ENCODE peak calls at places on chromosomes 2 and 18, in five cellular contexts. S, J, G, N and I are unnamed samples. For H3K36me3, the result is how much of the 10 kb centered on the place peaks cover.

GRCh38 chr2:167988296-167988695 is 259.1 kb downstream of the STK39 start:
- DNase-seq in J (no peak), G (no peak), N (no peak), S (no peak), I (no peak)

GRCh38 chr18:11660691-11661090 is 28.4 kb upstream of the GNAL start:
- DNase-seq in S (no peak), G (no peak), J (no peak), N (no peak), I (no peak)

GRCh38 chr2:985317-985898 is 34.8 kb downstream of the SNTG2 start:
- DNase-seq in S (no peak), N (no peak), J (no peak), G (no peak), I (no peak)

GRCh38 chr18:61948196-61948800 is 55.5 kb upstream of the RNF152 start:
- DNase-seq in S (no peak), G (no peak), J (peak), N (no peak), I (no peak)

GRCh38 chr18:1296237-1296636 is 391.6 kb downstream of the ADCYAP1 start:
- DNase-seq in N (no peak), G (no peak), J (no peak), S (no peak), I (no peak)

GRCh38 chr2:180790891-180791290 is 189.5 kb upstream of the UBE2E3 start:
- DNase-seq in S (no peak), N (no peak), G (no peak), J (peak), I (no peak)

GRCh38 chr2:197274349-197274748 is 36.2 kb downstream of the ANKRD44 start:
- DNase-seq in G (no peak), S (no peak), N (no peak), J (no peak), I (no peak)

GRCh38 chr18:63962137-63962536 is 7.7 kb upstream of the SERPINB8 start:
- DNase-seq in N (no peak), S (no peak), J (no peak), G (no peak), I (no peak)

GRCh38 chr2:80169811-80170594 is 134.5 kb downstream of the LRRTM1 start:
- DNase-seq in N (no peak), G (no peak), J (no peak), S (no peak), I (no peak)

GRCh38 chr2:209768557-209768956 is 3.1 kb upstream of the UNC80 start:
- DNase-seq in N (no peak), G (no peak), J (no peak), S (no peak), I (no peak)

GRCh38 chr2:41937464-41937861 is 110.4 kb upstream of the PKDCC start:
- DNase-seq in G (no peak), S (no peak), N (no peak), J (peak), I (no peak)

GRCh38 chr2:233108611-233109490 is 48.7 kb downstream of the INPP5D start:
- DNase-seq in S (no peak), G (no peak), N (no peak), J (no peak), I (no peak)

GRCh38 chr2:2320486-2321249 is 10.4 kb downstream of the MYT1L start:
- DNase-seq in J (no peak), S (no peak), G (no peak), N (no peak), I (no peak)

GRCh38 chr18:73060666-73061270 is 193.0 kb upstream of the NETO1 start:
- DNase-seq in N (no peak), J (no peak), G (no peak), S (no peak), I (no peak)

GRCh38 chr2:151238527-151239487 is 22.9 kb downstream of the RBM43 start:
- DNase-seq in G (peak), N (peak), J (peak), S (peak), I (no peak)

GRCh38 chr2:72780483-72780882 is 45.4 kb downstream of the EXOC6B start:
- DNase-seq in G (no peak), S (no peak), N (no peak), J (peak), I (no peak)

GRCh38 chr18:51038110-51038509 is 8.1 kb downstream of the SMAD4 start:
- DNase-seq in G (no peak), N (no peak), J (no peak), S (no peak), I (no peak)

GRCh38 chr2:112481050-112481527 is 867 bp upstream of the TTL start:
- DNase-seq in J (peak), S (peak), N (peak), G (peak), I (peak)

GRCh38 chr2:10035633-10036032 is 7.7 kb upstream of the KLF11 start:
- DNase-seq in G (no peak), J (no peak), N (peak), S (no peak), I (no peak)

GRCh38 chr18:78213365-78213994 is 766.1 kb upstream of the SALL3 start:
- DNase-seq in J (no peak), N (no peak), G (no peak), S (no peak), I (no peak)

GRCh38 chr18:48817021-48817461 is 133.7 kb downstream of the SMAD7 start:
- DNase-seq in N (peak), G (peak), J (no peak), S (no peak), I (no peak)

GRCh38 chr18:8426401-8426800 is 182.8 kb upstream of the RAB12 start:
- DNase-seq in J (no peak), N (no peak), S (no peak), G (no peak), I (no peak)

GRCh38 chr18:7601936-7602335 is 34.8 kb downstream of the PTPRM start:
- DNase-seq in G (no peak), N (no peak), S (no peak), J (no peak), I (no peak)

GRCh38 chr2:241975593-241976284 is 106.2 kb downstream of the RTP5 start:
- DNase-seq in J (no peak), N (no peak), G (no peak), S (no peak), I (no peak)
- H3K36me3 ChIP-seq in J (under half), N (under half), G (under half), S (under half), I (under half)

GRCh38 chr2:216194561-216194960 is 85.4 kb downstream of the XRCC5 start:
- DNase-seq in N (no peak), S (no peak), G (no peak), J (no peak), I (no peak)
- H3K36me3 ChIP-seq in N (under half), S (half or more), G (under half), J (under half), I (under half)

DNA sequence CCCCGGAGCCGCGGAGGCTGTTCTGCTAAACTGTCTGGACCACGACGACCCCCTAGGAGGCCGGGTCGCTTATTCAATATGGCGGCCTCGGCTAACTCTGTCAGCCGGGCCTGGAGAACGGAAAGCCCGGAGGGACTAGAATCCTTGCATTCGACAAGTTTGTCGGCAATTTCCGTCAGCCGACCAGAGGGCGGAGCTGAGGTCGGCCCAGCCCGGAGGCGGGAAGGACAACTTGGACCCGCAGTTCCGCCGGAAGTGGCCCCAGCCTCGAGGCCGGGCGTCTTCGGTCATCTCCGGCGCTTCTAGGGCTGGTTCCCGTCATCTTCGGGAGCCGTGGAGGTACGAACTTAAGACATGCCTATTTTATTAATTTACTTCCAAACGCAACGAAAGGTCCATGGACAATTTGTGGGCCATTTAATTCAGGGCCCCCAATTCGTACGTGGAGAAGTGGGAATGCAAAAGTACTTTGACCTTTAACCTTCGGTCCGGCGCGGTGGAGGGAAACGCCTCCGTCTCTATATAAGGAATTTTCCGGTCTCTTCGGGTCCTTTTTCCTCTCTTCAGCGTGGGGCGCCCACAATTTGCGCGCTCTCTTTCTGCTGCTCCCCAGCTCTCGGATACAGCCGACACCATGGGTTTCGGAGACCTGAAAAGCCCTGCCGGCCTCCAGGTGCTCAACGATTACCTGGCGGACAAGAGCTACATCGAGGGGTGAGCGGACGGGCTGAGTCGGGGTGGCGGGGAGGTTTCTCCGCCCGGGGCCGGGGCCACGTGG is at the start of the genes EEF1B2 and NDUFS1:
- DNase-seq in J (peak), N (peak), G (peak), S (peak), I (peak)
- H3K36me3 ChIP-seq in J (under half), N (under half), G (under half), S (under half), I (under half)

GRCh38 chr2:229879551-229879950 is 42.3 kb downstream of the TRIP12 start:
- DNase-seq in N (no peak), S (no peak), G (no peak), J (no peak), I (no peak)
- H3K36me3 ChIP-seq in N (under half), S (under half), G (under half), J (under half), I (under half)

DNA sequence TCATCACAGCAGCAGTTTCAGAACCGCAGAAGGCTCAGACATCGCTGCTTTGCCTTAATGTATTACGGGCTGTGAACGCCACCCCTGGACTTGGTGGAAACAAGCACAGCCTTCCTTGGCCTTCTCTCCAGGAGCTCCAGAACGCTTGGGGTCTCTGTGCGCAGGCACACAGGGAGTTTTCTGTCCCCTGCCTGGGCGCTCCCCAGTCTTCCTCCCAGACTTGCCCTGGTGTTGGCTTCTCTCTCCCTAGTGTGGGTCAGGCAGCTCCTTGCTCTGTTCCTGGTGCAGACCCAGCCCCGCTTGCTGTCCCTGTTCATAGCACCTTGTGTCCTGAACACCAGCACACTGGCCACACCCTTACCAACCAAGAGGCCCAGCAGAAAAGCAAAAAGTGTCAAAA is 103.6 kb downstream of the FAM210A start:
- DNase-seq in G (no peak), N (no peak), S (no peak), J (no peak), I (no peak)
- H3K36me3 ChIP-seq in G (under half), N (under half), S (under half), J (under half), I (under half)

GRCh38 chr18:56901919-56902318 is 245.0 kb upstream of the BOD1L2 start:
- DNase-seq in J (no peak), N (no peak), S (no peak), G (no peak), I (no peak)

GRCh38 chr18:56903686-56904085 is 243.2 kb upstream of the BOD1L2 start:
- DNase-seq in S (no peak), G (no peak), N (no peak), J (no peak), I (no peak)

GRCh38 chr18:56899660-56900059 is 247.2 kb upstream of the BOD1L2 start:
- DNase-seq in N (no peak), S (no peak), J (no peak), G (no peak), I (no peak)

GRCh38 chr18:56902653-56903052 is 244.2 kb upstream of the BOD1L2 start:
- DNase-seq in N (no peak), J (no peak), G (no peak), S (no peak), I (no peak)

GRCh38 chr18:56900195-56901094 is 246.4 kb upstream of the BOD1L2 start:
- DNase-seq in S (peak), G (no peak), J (no peak), N (no peak), I (no peak)
- H3K36me3 ChIP-seq in S (under half), G (under half), J (under half), N (under half), I (under half)

DNA sequence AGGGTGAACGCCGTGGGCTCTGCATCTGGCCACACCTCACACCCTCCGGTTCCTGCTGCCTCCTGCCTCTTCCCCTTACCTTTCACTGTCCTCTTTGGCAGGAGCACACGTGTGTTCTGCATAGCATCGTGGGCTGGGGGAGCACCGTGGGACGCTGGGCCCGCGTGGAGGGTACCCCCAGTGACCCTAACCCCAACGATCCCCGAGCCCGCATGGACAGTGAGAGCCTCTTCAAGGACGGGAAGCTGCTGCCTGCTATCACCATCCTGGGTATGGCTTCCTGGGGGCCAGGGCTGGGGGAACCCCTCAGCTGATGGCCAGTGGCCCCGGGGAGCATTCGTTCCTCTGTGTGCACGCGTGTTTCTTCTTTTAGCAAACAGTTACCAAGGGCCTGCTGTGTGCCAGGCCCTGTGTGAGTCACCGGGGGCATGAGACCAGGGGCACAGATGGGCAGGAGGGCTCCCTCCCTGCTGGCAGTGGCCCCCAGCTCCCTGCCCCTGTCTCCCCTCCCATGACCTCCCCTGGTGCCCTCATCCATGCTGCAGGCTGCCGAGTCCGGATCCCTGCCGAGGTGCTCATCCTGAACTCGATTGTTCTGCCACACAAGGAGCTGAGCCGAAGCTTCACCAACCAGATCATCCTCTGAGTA is 7.6 kb downstream of the GMPPA start:
- DNase-seq in N (no peak), S (no peak), J (no peak), G (no peak), I (no peak)
- H3K36me3 ChIP-seq in N (under half), S (under half), J (under half), G (under half), I (under half)

GRCh38 chr18:12960395-12960794 is 12.6 kb downstream of the SEH1L start:
- DNase-seq in J (no peak), N (no peak), G (no peak), S (no peak), I (no peak)

GRCh38 chr18:12958478-12958877 is 10.7 kb downstream of the SEH1L start:
- DNase-seq in S (no peak), J (no peak), G (no peak), N (no peak), I (no peak)

GRCh38 chr18:12963069-12963468 is 15.3 kb downstream of the SEH1L start:
- DNase-seq in G (no peak), J (peak), S (no peak), N (no peak), I (no peak)

DNA sequence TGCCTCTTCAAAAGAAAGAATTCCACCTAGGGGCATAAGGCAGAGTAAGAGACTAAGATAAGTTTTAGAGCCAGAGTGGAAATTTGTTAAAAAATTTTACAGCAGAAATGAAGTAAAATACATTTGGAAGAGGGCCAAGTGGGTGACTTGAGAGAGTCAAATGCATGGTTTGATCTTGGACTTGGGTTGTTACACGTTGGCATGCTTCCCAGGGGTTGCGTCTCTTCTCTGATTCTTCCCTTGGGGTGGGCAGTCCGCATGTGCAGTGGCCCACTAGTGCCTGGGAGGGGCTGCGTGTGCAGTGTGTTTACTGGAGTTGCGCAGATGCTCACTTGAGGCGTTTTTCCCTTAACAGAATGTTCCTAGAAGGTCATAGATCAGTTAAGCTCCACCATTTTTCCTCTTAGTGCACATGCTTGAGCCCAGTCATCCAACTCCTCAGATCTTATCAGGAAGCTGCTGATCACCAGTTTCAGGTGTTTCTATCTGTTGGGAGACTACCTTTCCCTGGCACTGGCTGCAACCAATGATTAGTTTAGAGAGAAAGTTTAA is 13.1 kb downstream of the SEH1L start:
- DNase-seq in J (no peak), G (no peak), N (no peak), S (no peak), I (no peak)
- H3K36me3 ChIP-seq in J (under half), G (under half), N (under half), S (under half), I (under half)